ENCODE peak calls at places on chromosomes 7 and 10, in four cellular contexts. E, S, U and J are unnamed samples.

GRCh38 chr10:3955493-3955892 is 170.5 kb upstream of the KLF6 start:
- DNase-seq in E (peak), S (no peak), U (peak), J (no peak)

GRCh38 chr10:70537398-70538194 is 59.0 kb downstream of the PALD1 start:
- DNase-seq in E (no peak), S (peak), U (no peak), J (peak)

GRCh38 chr10:5534880-5535856 is 10.4 kb downstream of the CALML3 start:
- DNase-seq in E (peak), S (peak), U (no peak), J (no peak)

GRCh38 chr7:86643478-86644281 is at the start of gene GRM3:
- DNase-seq in E (no peak), S (peak), U (no peak), J (no peak)

GRCh38 chr7:156157409-156158012 is 345.2 kb upstream of the SHH start:
- DNase-seq in E (no peak), S (no peak), U (no peak), J (no peak)

GRCh38 chr10:75712241-75712880 is 280.9 kb downstream of the LRMDA start:
- DNase-seq in E (no peak), S (no peak), U (no peak), J (no peak)

GRCh38 chr7:1651897-1652296 is 18.2 kb upstream of the ELFN1 start:
- DNase-seq in E (no peak), S (no peak), U (no peak), J (no peak)

GRCh38 chr7:4880218-4880617 is 3.3 kb downstream of the RADIL start:
- DNase-seq in E (no peak), S (no peak), U (no peak), J (no peak)

GRCh38 chr10:21363087-21363752 is 162.3 kb downstream of the SKIDA1 start:
- DNase-seq in E (peak), S (no peak), U (no peak), J (no peak)

GRCh38 chr7:158865462-158865922 is 9.1 kb downstream of the DYNC2I1 start:
- DNase-seq in E (no peak), S (peak), U (no peak), J (no peak)

GRCh38 chr7:23426876-23427275 is 43.4 kb downstream of the IGF2BP3 start:
- DNase-seq in E (no peak), S (no peak), U (no peak), J (no peak)

GRCh38 chr7:98520356-98520932 is 96.6 kb upstream of the NPTX2 start:
- DNase-seq in E (no peak), S (no peak), U (no peak), J (no peak)

GRCh38 chr7:142347091-142347490 is 89.2 kb upstream of the PRSS58 start:
- DNase-seq in E (no peak), S (no peak), U (no peak), J (no peak)

GRCh38 chr7:66920769-66921395 is at the start of gene TMEM248:
- DNase-seq in E (peak), S (peak), U (peak), J (peak)